ENCODE peak calls at places on chromosome 15, in six cellular contexts. One of them, this sample, is unnamed. For H3K36me3, the result is how much of the 10 kb centered on the place peaks cover.

GRCh38 chr15:94053626-94054025 is 177.7 kb upstream of the MCTP2 start:
- DNase-seq in MM.1S: no peak
- DNase-seq in kidney: no peak
- DNase-seq in fibroblast of lung: no peak
- DNase-seq in mammary epithelial cell: no peak
- DNase-seq in thyroid gland: no peak
- DNase-seq in this sample: no peak

GRCh38 chr15:74531144-74531811 is 9.7 kb upstream of the ARID3B start:
- DNase-seq in thyroid gland: no peak
- DNase-seq in mammary epithelial cell: peak
- DNase-seq in fibroblast of lung: peak
- DNase-seq in kidney: no peak
- DNase-seq in MM.1S: no peak
- DNase-seq in this sample: no peak

GRCh38 chr15:78108300-78109084 is 16.1 kb downstream of the SH2D7 start:
- DNase-seq in kidney: peak
- DNase-seq in MM.1S: peak
- DNase-seq in mammary epithelial cell: peak
- DNase-seq in fibroblast of lung: peak
- DNase-seq in thyroid gland: peak
- DNase-seq in this sample: peak

GRCh38 chr15:58457466-58457965 is 25.7 kb downstream of the LIPC start:
- DNase-seq in thyroid gland: no peak
- DNase-seq in MM.1S: no peak
- DNase-seq in fibroblast of lung: peak
- DNase-seq in kidney: no peak
- DNase-seq in mammary epithelial cell: peak
- DNase-seq in this sample: no peak

GRCh38 chr15:83046558-83047127 is 20.4 kb downstream of the BTBD1 start:
- DNase-seq in kidney: no peak
- DNase-seq in thyroid gland: no peak
- DNase-seq in fibroblast of lung: peak
- DNase-seq in mammary epithelial cell: peak
- DNase-seq in MM.1S: no peak
- DNase-seq in this sample: no peak

GRCh38 chr15:44541282-44541958 is 4.5 kb downstream of the EIF3J start:
- DNase-seq in kidney: no peak
- DNase-seq in fibroblast of lung: peak
- DNase-seq in thyroid gland: no peak
- DNase-seq in MM.1S: no peak
- DNase-seq in mammary epithelial cell: peak
- DNase-seq in this sample: no peak

GRCh38 chr15:74799843-74800558 is 12.6 kb upstream of the LMAN1L start:
- DNase-seq in kidney: peak
- DNase-seq in fibroblast of lung: peak
- DNase-seq in thyroid gland: peak
- DNase-seq in MM.1S: peak
- DNase-seq in mammary epithelial cell: peak
- DNase-seq in this sample: no peak

GRCh38 chr15:72057548-72058091 is 60.3 kb downstream of the MYO9A start:
- DNase-seq in kidney: no peak
- DNase-seq in MM.1S: no peak
- DNase-seq in thyroid gland: no peak
- DNase-seq in mammary epithelial cell: no peak
- DNase-seq in fibroblast of lung: no peak
- DNase-seq in this sample: no peak

GRCh38 chr15:49370782-49371181 is 52.3 kb upstream of the FGF7 start:
- DNase-seq in MM.1S: peak
- DNase-seq in mammary epithelial cell: no peak
- DNase-seq in thyroid gland: no peak
- DNase-seq in kidney: no peak
- DNase-seq in fibroblast of lung: peak
- DNase-seq in this sample: no peak

GRCh38 chr15:79322306-79322705 is 11.4 kb downstream of the TMED3 start:
- DNase-seq in thyroid gland: peak
- DNase-seq in MM.1S: no peak
- DNase-seq in mammary epithelial cell: no peak
- DNase-seq in fibroblast of lung: no peak
- DNase-seq in kidney: no peak
- DNase-seq in this sample: no peak

GRCh38 chr15:47746516-47746915 is 29.2 kb downstream of the SEMA6D start:
- DNase-seq in MM.1S: no peak
- DNase-seq in thyroid gland: no peak
- DNase-seq in mammary epithelial cell: no peak
- DNase-seq in kidney: no peak
- DNase-seq in fibroblast of lung: no peak
- DNase-seq in this sample: no peak

GRCh38 chr15:39704684-39705083 is 78.0 kb downstream of the FSIP1 start:
- DNase-seq in thyroid gland: no peak
- DNase-seq in mammary epithelial cell: no peak
- DNase-seq in MM.1S: no peak
- DNase-seq in fibroblast of lung: no peak
- DNase-seq in kidney: no peak
- DNase-seq in this sample: no peak

GRCh38 chr15:77897896-77898406 is 179.6 kb downstream of the TBC1D2B start:
- DNase-seq in thyroid gland: no peak
- DNase-seq in mammary epithelial cell: no peak
- DNase-seq in kidney: peak
- DNase-seq in fibroblast of lung: no peak
- DNase-seq in MM.1S: no peak
- DNase-seq in this sample: no peak

GRCh38 chr15:101614001-101614585 is 38.1 kb downstream of the TM2D3 start:
- DNase-seq in MM.1S: no peak
- DNase-seq in fibroblast of lung: no peak
- DNase-seq in kidney: peak
- DNase-seq in thyroid gland: no peak
- DNase-seq in mammary epithelial cell: no peak
- DNase-seq in this sample: no peak

GRCh38 chr15:83993591-83993990 is 242.0 kb upstream of the GOLGA6L4 start:
- DNase-seq in thyroid gland: no peak
- DNase-seq in fibroblast of lung: no peak
- DNase-seq in MM.1S: peak
- DNase-seq in kidney: no peak
- DNase-seq in mammary epithelial cell: no peak
- DNase-seq in this sample: no peak

GRCh38 chr15:36109943-36110658 is 469.3 kb upstream of the CDIN1 start:
- DNase-seq in mammary epithelial cell: peak
- DNase-seq in thyroid gland: no peak
- DNase-seq in fibroblast of lung: peak
- DNase-seq in MM.1S: no peak
- DNase-seq in kidney: no peak
- DNase-seq in this sample: no peak

GRCh38 chr15:81195339-81195864 is 1.3 kb upstream of the IL16 start:
- DNase-seq in thyroid gland: peak
- DNase-seq in kidney: no peak
- DNase-seq in fibroblast of lung: no peak
- DNase-seq in mammary epithelial cell: no peak
- DNase-seq in MM.1S: no peak
- DNase-seq in this sample: no peak

GRCh38 chr15:99092554-99093172 is 12.2 kb upstream of the SYNM start:
- DNase-seq in MM.1S: no peak
- DNase-seq in fibroblast of lung: no peak
- DNase-seq in mammary epithelial cell: no peak
- DNase-seq in kidney: no peak
- DNase-seq in thyroid gland: no peak
- DNase-seq in this sample: no peak

GRCh38 chr15:45391746-45392711 is 13.7 kb upstream of the GATM start:
- DNase-seq in fibroblast of lung: no peak
- DNase-seq in mammary epithelial cell: no peak
- DNase-seq in MM.1S: peak
- DNase-seq in kidney: no peak
- DNase-seq in thyroid gland: no peak
- DNase-seq in this sample: no peak

GRCh38 chr15:56772868-56773639 is 39.7 kb upstream of the ZNF280D start:
- DNase-seq in MM.1S: no peak
- DNase-seq in kidney: no peak
- DNase-seq in fibroblast of lung: peak
- DNase-seq in mammary epithelial cell: no peak
- DNase-seq in thyroid gland: no peak
- DNase-seq in this sample: no peak

GRCh38 chr15:29811691-29812383 is 10.4 kb downstream of the TJP1 start:
- DNase-seq in kidney: no peak
- DNase-seq in MM.1S: no peak
- DNase-seq in thyroid gland: no peak
- DNase-seq in mammary epithelial cell: no peak
- DNase-seq in fibroblast of lung: no peak
- DNase-seq in this sample: no peak

GRCh38 chr15:94230886-94231727 is at the start of gene MCTP2:
- DNase-seq in mammary epithelial cell: peak
- DNase-seq in thyroid gland: peak
- DNase-seq in kidney: peak
- DNase-seq in fibroblast of lung: peak
- DNase-seq in MM.1S: peak
- DNase-seq in this sample: peak

GRCh38 chr15:93372209-93372910 is 283.3 kb upstream of the RGMA start:
- DNase-seq in thyroid gland: no peak
- DNase-seq in fibroblast of lung: no peak
- DNase-seq in mammary epithelial cell: no peak
- DNase-seq in kidney: no peak
- DNase-seq in MM.1S: no peak
- DNase-seq in this sample: no peak

GRCh38 chr15:67144609-67145306 is 79.4 kb downstream of the SMAD3 start:
- DNase-seq in thyroid gland: peak
- DNase-seq in fibroblast of lung: peak
- DNase-seq in MM.1S: no peak
- DNase-seq in kidney: no peak
- DNase-seq in mammary epithelial cell: peak
- DNase-seq in this sample: no peak
- H3K36me3 ChIP-seq in thyroid gland: under half
- H3K36me3 ChIP-seq in fibroblast of lung: under half
- H3K36me3 ChIP-seq in MM.1S: under half
- H3K36me3 ChIP-seq in kidney: under half
- H3K36me3 ChIP-seq in mammary epithelial cell: under half
- H3K36me3 ChIP-seq in this sample: under half

GRCh38 chr15:40932625-40933519 is 3.7 kb downstream of the DLL4 start:
- DNase-seq in fibroblast of lung: no peak
- DNase-seq in mammary epithelial cell: no peak
- DNase-seq in kidney: no peak
- DNase-seq in MM.1S: no peak
- DNase-seq in thyroid gland: no peak
- DNase-seq in this sample: no peak
- H3K4me3 ChIP-seq in fibroblast of lung: no peak
- H3K4me3 ChIP-seq in mammary epithelial cell: no peak
- H3K4me3 ChIP-seq in kidney: peak
- H3K4me3 ChIP-seq in MM.1S: no peak
- H3K4me3 ChIP-seq in thyroid gland: no peak
- H3K4me3 ChIP-seq in this sample: peak

DNA sequence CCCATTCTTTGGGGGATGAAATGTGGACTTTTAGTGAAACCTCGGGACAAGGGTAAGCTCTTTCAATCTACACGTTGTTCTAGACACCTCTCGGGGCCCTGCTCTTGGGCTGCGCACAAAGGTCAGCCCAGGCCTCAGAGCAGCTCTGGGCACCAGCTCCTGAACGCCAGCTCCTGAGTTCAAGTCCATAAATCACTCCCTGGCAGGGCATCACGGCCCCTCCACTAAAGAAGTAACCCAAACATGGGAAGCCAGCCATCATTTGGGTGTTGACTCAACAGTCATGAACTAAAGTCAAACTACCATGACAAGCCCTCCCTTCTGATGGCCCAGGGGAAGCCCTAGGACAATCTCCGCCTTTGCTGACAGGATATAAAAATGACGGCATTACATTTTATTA is 132.6 kb downstream of the ADAMTS17 start:
- DNase-seq in fibroblast of lung: no peak
- DNase-seq in kidney: peak
- DNase-seq in thyroid gland: no peak
- DNase-seq in mammary epithelial cell: no peak
- DNase-seq in MM.1S: no peak
- DNase-seq in this sample: no peak
- H3K36me3 ChIP-seq in fibroblast of lung: under half
- H3K36me3 ChIP-seq in kidney: under half
- H3K36me3 ChIP-seq in thyroid gland: under half
- H3K36me3 ChIP-seq in mammary epithelial cell: under half
- H3K36me3 ChIP-seq in MM.1S: under half
- H3K36me3 ChIP-seq in this sample: under half

DNA sequence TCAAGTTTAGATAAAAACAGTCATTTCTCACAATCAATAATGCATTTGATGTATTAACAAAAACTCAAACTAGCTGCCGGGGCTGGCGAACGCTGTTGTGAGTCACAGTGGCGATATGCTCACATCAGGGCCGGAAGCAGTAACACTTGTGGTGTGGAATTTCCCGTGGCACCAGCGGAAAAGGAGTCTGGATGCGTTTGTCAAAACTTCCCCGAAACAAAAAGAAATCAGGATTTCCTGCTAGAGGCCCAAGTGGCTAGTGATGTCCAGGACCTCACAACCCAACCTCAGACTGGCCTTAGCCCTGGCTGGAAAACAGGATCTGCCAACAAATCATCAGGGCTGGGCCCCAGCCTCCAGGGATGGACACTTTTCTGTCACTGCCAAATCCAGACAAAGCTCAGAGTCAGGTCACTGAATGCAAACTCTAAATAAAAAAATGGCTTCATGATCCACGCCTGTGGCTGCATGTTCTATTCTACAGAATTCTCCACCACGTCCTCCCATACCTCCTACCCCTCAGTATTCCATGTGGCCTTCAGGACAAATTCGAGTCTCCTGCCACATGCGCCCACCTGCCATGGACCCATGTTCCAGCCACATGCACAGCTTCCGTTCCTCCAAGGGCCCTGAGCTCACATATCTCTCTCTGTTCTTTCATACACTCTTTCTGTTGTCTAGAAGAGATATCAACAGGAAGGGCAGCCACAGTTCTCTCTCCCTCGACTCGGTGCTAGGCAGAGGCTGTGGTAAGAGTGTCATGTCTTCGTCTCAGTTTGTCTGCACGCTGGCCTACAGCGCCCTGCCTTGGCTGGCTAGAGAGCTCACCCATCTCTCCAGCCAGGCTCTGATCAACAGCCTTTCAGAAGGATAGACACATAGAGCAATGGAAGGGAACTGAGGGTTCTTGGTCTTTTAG is 35.4 kb downstream of the EHD4 start:
- DNase-seq in thyroid gland: no peak
- DNase-seq in kidney: no peak
- DNase-seq in mammary epithelial cell: no peak
- DNase-seq in MM.1S: no peak
- DNase-seq in fibroblast of lung: no peak
- DNase-seq in this sample: no peak
- H3K4me3 ChIP-seq in thyroid gland: no peak
- H3K4me3 ChIP-seq in kidney: no peak
- H3K4me3 ChIP-seq in mammary epithelial cell: no peak
- H3K4me3 ChIP-seq in MM.1S: no peak
- H3K4me3 ChIP-seq in fibroblast of lung: no peak
- H3K4me3 ChIP-seq in this sample: no peak

GRCh38 chr15:90948506-90948905 is 6.2 kb upstream of the RCCD1 start:
- DNase-seq in MM.1S: no peak
- DNase-seq in thyroid gland: no peak
- DNase-seq in mammary epithelial cell: no peak
- DNase-seq in kidney: peak
- DNase-seq in fibroblast of lung: no peak
- DNase-seq in this sample: no peak

GRCh38 chr15:90949979-90950675 is 4.6 kb upstream of the RCCD1 start:
- DNase-seq in MM.1S: no peak
- DNase-seq in fibroblast of lung: no peak
- DNase-seq in thyroid gland: no peak
- DNase-seq in mammary epithelial cell: no peak
- DNase-seq in kidney: peak
- DNase-seq in this sample: no peak

GRCh38 chr15:90946538-90946937 is 8.1 kb upstream of the RCCD1 start:
- DNase-seq in mammary epithelial cell: no peak
- DNase-seq in kidney: peak
- DNase-seq in MM.1S: no peak
- DNase-seq in thyroid gland: no peak
- DNase-seq in fibroblast of lung: no peak
- DNase-seq in this sample: no peak

GRCh38 chr15:90946941-90947576 is 7.6 kb upstream of the RCCD1 start:
- DNase-seq in kidney: peak
- DNase-seq in fibroblast of lung: no peak
- DNase-seq in mammary epithelial cell: no peak
- DNase-seq in thyroid gland: no peak
- DNase-seq in MM.1S: no peak
- DNase-seq in this sample: no peak

GRCh38 chr15:90947577-90948357 is 6.9 kb upstream of the RCCD1 start:
- DNase-seq in kidney: peak
- DNase-seq in fibroblast of lung: no peak
- DNase-seq in thyroid gland: no peak
- DNase-seq in MM.1S: no peak
- DNase-seq in mammary epithelial cell: no peak
- DNase-seq in this sample: no peak
- H3K36me3 ChIP-seq in kidney: under half
- H3K36me3 ChIP-seq in fibroblast of lung: under half
- H3K36me3 ChIP-seq in thyroid gland: half or more
- H3K36me3 ChIP-seq in MM.1S: under half
- H3K36me3 ChIP-seq in mammary epithelial cell: under half
- H3K36me3 ChIP-seq in this sample: half or more

This sample was measured in esophagus squamous epithelium.